ENCODE peak calls at places on chromosomes 4 and X, in eight cellular contexts. F, C, V, Y, D, H, S and M are unnamed samples.

GRCh38 chr4:36065274-36065871 is 178.9 kb downstream of the ARAP2 start:
- DNase-seq in F (no peak), C (no peak), V (no peak), Y (no peak), D (no peak), H (no peak), S (no peak), M (no peak)

GRCh38 chr4:3496021-3496420 is 32.9 kb downstream of the DOK7 start:
- DNase-seq in F (no peak), C (no peak), V (no peak), Y (no peak), D (no peak), H (no peak), S (no peak), M (no peak)

GRCh38 chr4:8848507-8849265 is 23.0 kb downstream of the HMX1 start:
- DNase-seq in F (no peak), C (peak; percentile 26), V (peak; percentile 13), Y (no peak), D (no peak), H (no peak), S (no peak), M (no peak)

GRCh38 chrX:105533951-105534350 is 288.4 kb upstream of the NRK start:
- DNase-seq in F (no peak), C (no peak), V (no peak), Y (no peak), D (no peak), H (no peak), S (no peak), M (no peak)

GRCh38 chr4:101931619-101932018 is 141.1 kb downstream of the BANK1 start:
- DNase-seq in F (no peak), C (no peak), V (no peak), Y (no peak), D (no peak), H (no peak), S (no peak), M (no peak)

GRCh38 chr4:171880136-171880535 is 66.9 kb downstream of the GALNTL6 start:
- DNase-seq in F (peak; percentile 0), C (no peak), V (no peak), Y (no peak), D (no peak), H (no peak), S (no peak), M (no peak)

GRCh38 chr4:22385615-22386014 is 130.3 kb downstream of the ADGRA3 start:
- DNase-seq in F (peak; percentile 74), C (no peak), V (no peak), Y (no peak), D (no peak), H (no peak), S (no peak), M (peak; percentile 1)

GRCh38 chr4:6332042-6332668 is 62.5 kb downstream of the WFS1 start:
- DNase-seq in F (peak; percentile 15), C (no peak), V (no peak), Y (no peak), D (peak; percentile 37), H (no peak), S (no peak), M (peak; percentile 74)

GRCh38 chrX:81377329-81377728 is 175.4 kb downstream of the SH3BGRL start:
- DNase-seq in F (peak; percentile 27), C (no peak), V (no peak), Y (no peak), D (peak; percentile 22), H (no peak), S (no peak), M (no peak)

GRCh38 chr4:1130318-1131186 is 17.2 kb upstream of the RNF212 start:
- DNase-seq in F (peak; percentile 76), C (peak; percentile 82), V (peak; percentile 74), Y (peak; percentile 83), D (peak; percentile 89), H (no peak), S (no peak), M (peak; percentile 53)

GRCh38 chr4:158896459-158897238 is 127.8 kb downstream of the FNIP2 start:
- DNase-seq in F (no peak), C (no peak), V (no peak), Y (no peak), D (no peak), H (no peak), S (no peak), M (no peak)

GRCh38 chr4:23789765-23790164 is 100.1 kb downstream of the PPARGC1A start:
- DNase-seq in F (peak; percentile 79), C (peak; percentile 65), V (no peak), Y (peak; percentile 45), D (no peak), H (no peak), S (no peak), M (peak; percentile 19)

GRCh38 chr4:149523039-149523438 is 292.6 kb downstream of the IQCM start:
- DNase-seq in F (no peak), C (no peak), V (no peak), Y (no peak), D (no peak), H (no peak), S (no peak), M (no peak)

GRCh38 chr4:175309041-175309440 is 390.9 kb downstream of the ADAM29 start:
- DNase-seq in F (peak; percentile 19), C (no peak), V (no peak), Y (no peak), D (no peak), H (no peak), S (no peak), M (no peak)

GRCh38 chr4:166493828-166494432 is 620.9 kb downstream of the TLL1 start:
- DNase-seq in F (no peak), C (no peak), V (no peak), Y (no peak), D (no peak), H (no peak), S (no peak), M (no peak)

GRCh38 chr4:20253799-20254409 is 2.2 kb downstream of the SLIT2 start:
- DNase-seq in F (peak; percentile 30), C (peak; percentile 75), V (peak; percentile 49), Y (peak; percentile 38), D (no peak), H (peak; percentile 19), S (peak; percentile 50), M (no peak)

GRCh38 chr4:7876096-7876993 is 63.3 kb downstream of the AFAP1 start:
- DNase-seq in F (peak; percentile 73), C (peak; percentile 72), V (no peak), Y (no peak), D (peak; percentile 23), H (no peak), S (no peak), M (no peak)

GRCh38 chr4:76640252-76640925 is 205.4 kb downstream of the SHROOM3 start:
- DNase-seq in F (no peak), C (no peak), V (no peak), Y (no peak), D (no peak), H (no peak), S (no peak), M (no peak)

GRCh38 chr4:5142726-5143125 is 91.4 kb downstream of the STK32B start:
- DNase-seq in F (peak; percentile 66), C (no peak), V (no peak), Y (no peak), D (peak; percentile 70), H (no peak), S (no peak), M (no peak)

GRCh38 chrX:41381685-41382084 is 47.7 kb downstream of the DDX3X start:
- DNase-seq in F (peak; percentile 90), C (peak; percentile 79), V (peak; percentile 84), Y (peak; percentile 18), D (peak; percentile 46), H (no peak), S (no peak), M (peak; percentile 26)

GRCh38 chrX:1226249-1226648 is 13.8 kb upstream of the CRLF2 start:
- DNase-seq in F (no peak), C (no peak), V (no peak), Y (no peak), D (no peak), H (no peak), S (no peak), M (no peak)
- TF ChIP-seq POLR2A in F (no peak), C (no peak), V (no peak), Y (no peak), D (no peak), H (no peak), S (no peak), M (no peak)

GRCh38 chrX:129931411-129932136 is 25.6 kb downstream of the UTP14A start:
- DNase-seq in F (peak; percentile 84), C (peak; percentile 97), V (peak; percentile 87), Y (peak; percentile 89), D (peak; percentile 74), H (peak; percentile 68), S (peak; percentile 88), M (peak; percentile 83)
- TF ChIP-seq POLR2A in F (peak; percentile 47), C (peak; percentile 44), V (peak; percentile 15), Y (peak; percentile 45), D (no peak), H (no peak), S (no peak), M (peak; percentile 31)

GRCh38 chr4:78553526-78554060 is 2.0 kb downstream of the ANXA3 start:
- DNase-seq in F (no peak), C (no peak), V (no peak), Y (no peak), D (no peak), H (no peak), S (no peak), M (no peak)

GRCh38 chr4:78556655-78557054 is 5.1 kb downstream of the ANXA3 start:
- DNase-seq in F (no peak), C (no peak), V (no peak), Y (no peak), D (no peak), H (no peak), S (no peak), M (no peak)

GRCh38 chr4:78552398-78553396 is 1.1 kb downstream of the ANXA3 start:
- DNase-seq in F (no peak), C (no peak), V (no peak), Y (no peak), D (peak; percentile 30), H (no peak), S (no peak), M (peak; percentile 49)

GRCh38 chr4:78551420-78552351 is at the start of gene ANXA3:
- DNase-seq in F (no peak), C (no peak), V (peak; percentile 71), Y (no peak), D (peak; percentile 30), H (peak; percentile 29), S (peak; percentile 62), M (no peak)
- TF ChIP-seq POLR2A in F (no peak), C (no peak), V (no peak), Y (no peak), D (no peak), H (no peak), S (peak; percentile 13), M (no peak)

GRCh38 chr4:152074573-152074972 is 313.8 kb upstream of the GATB start:
- DNase-seq in F (no peak), C (no peak), V (no peak), Y (no peak), D (no peak), H (no peak), S (no peak), M (no peak)
- TF ChIP-seq POLR2A in F (no peak), C (no peak), V (no peak), Y (no peak), D (no peak), H (no peak), S (no peak), M (no peak)